ENCODE peak calls at places on chromosomes 6 and 20, in seven cellular contexts. One of them, this sample, is unnamed.

GRCh38 chr20:61929561-61929960 is 136.1 kb downstream of the TAF4 start:
- DNase-seq in AG09309: no peak
- DNase-seq in stimulated activated CD8-positive, alpha-beta memory T cell treated with anti-CD3 and anti-CD28 coated beads, Interleukin-4, amount 100 ng/mL, for 1 hour: no peak
- DNase-seq in stimulated activated CD4-positive, alpha-beta T cell treated with anti-CD3 and anti-CD28 coated beads, Interleukin-4, amount 100 ng/mL, for 1 hour: no peak
- DNase-seq in DMS153: no peak
- DNase-seq in head of caudate nucleus: no peak
- DNase-seq in GM23248: no peak
- DNase-seq in this sample: peak; percentile 3

GRCh38 chr6:43758617-43759050 is 11.4 kb upstream of the VEGFA start:
- DNase-seq in AG09309: no peak
- DNase-seq in stimulated activated CD8-positive, alpha-beta memory T cell treated with anti-CD3 and anti-CD28 coated beads, Interleukin-4, amount 100 ng/mL, for 1 hour: no peak
- DNase-seq in stimulated activated CD4-positive, alpha-beta T cell treated with anti-CD3 and anti-CD28 coated beads, Interleukin-4, amount 100 ng/mL, for 1 hour: peak; percentile 17
- DNase-seq in DMS153: no peak
- DNase-seq in head of caudate nucleus: peak; percentile 27
- DNase-seq in GM23248: no peak
- DNase-seq in this sample: no peak

GRCh38 chr6:97705568-97705967 is 422.6 kb upstream of the MMS22L start:
- DNase-seq in AG09309: no peak
- DNase-seq in stimulated activated CD8-positive, alpha-beta memory T cell treated with anti-CD3 and anti-CD28 coated beads, Interleukin-4, amount 100 ng/mL, for 1 hour: no peak
- DNase-seq in stimulated activated CD4-positive, alpha-beta T cell treated with anti-CD3 and anti-CD28 coated beads, Interleukin-4, amount 100 ng/mL, for 1 hour: no peak
- DNase-seq in DMS153: no peak
- DNase-seq in head of caudate nucleus: no peak
- DNase-seq in GM23248: peak; percentile 42
- DNase-seq in this sample: peak; percentile 19

GRCh38 chr6:16846399-16846778 is 85.1 kb upstream of the ATXN1 start:
- DNase-seq in AG09309: no peak
- DNase-seq in stimulated activated CD8-positive, alpha-beta memory T cell treated with anti-CD3 and anti-CD28 coated beads, Interleukin-4, amount 100 ng/mL, for 1 hour: no peak
- DNase-seq in stimulated activated CD4-positive, alpha-beta T cell treated with anti-CD3 and anti-CD28 coated beads, Interleukin-4, amount 100 ng/mL, for 1 hour: no peak
- DNase-seq in DMS153: no peak
- DNase-seq in head of caudate nucleus: no peak
- DNase-seq in GM23248: no peak
- DNase-seq in this sample: no peak

GRCh38 chr6:37984578-37984977 is 165.1 kb downstream of the ZFAND3 start:
- DNase-seq in AG09309: no peak
- DNase-seq in stimulated activated CD8-positive, alpha-beta memory T cell treated with anti-CD3 and anti-CD28 coated beads, Interleukin-4, amount 100 ng/mL, for 1 hour: no peak
- DNase-seq in stimulated activated CD4-positive, alpha-beta T cell treated with anti-CD3 and anti-CD28 coated beads, Interleukin-4, amount 100 ng/mL, for 1 hour: no peak
- DNase-seq in DMS153: no peak
- DNase-seq in head of caudate nucleus: no peak
- DNase-seq in GM23248: no peak
- DNase-seq in this sample: no peak

GRCh38 chr6:4641461-4641860 is 134.7 kb upstream of the CDYL start:
- DNase-seq in AG09309: no peak
- DNase-seq in stimulated activated CD8-positive, alpha-beta memory T cell treated with anti-CD3 and anti-CD28 coated beads, Interleukin-4, amount 100 ng/mL, for 1 hour: no peak
- DNase-seq in stimulated activated CD4-positive, alpha-beta T cell treated with anti-CD3 and anti-CD28 coated beads, Interleukin-4, amount 100 ng/mL, for 1 hour: no peak
- DNase-seq in DMS153: no peak
- DNase-seq in head of caudate nucleus: no peak
- DNase-seq in GM23248: no peak
- DNase-seq in this sample: no peak

GRCh38 chr6:24183584-24183983 is 57.6 kb downstream of the NRSN1 start:
- DNase-seq in AG09309: no peak
- DNase-seq in stimulated activated CD8-positive, alpha-beta memory T cell treated with anti-CD3 and anti-CD28 coated beads, Interleukin-4, amount 100 ng/mL, for 1 hour: no peak
- DNase-seq in stimulated activated CD4-positive, alpha-beta T cell treated with anti-CD3 and anti-CD28 coated beads, Interleukin-4, amount 100 ng/mL, for 1 hour: no peak
- DNase-seq in DMS153: peak; percentile 57
- DNase-seq in head of caudate nucleus: no peak
- DNase-seq in GM23248: no peak
- DNase-seq in this sample: no peak

GRCh38 chr20:63056236-63057132 is 49.7 kb upstream of the BHLHE23 start:
- DNase-seq in AG09309: no peak
- DNase-seq in stimulated activated CD8-positive, alpha-beta memory T cell treated with anti-CD3 and anti-CD28 coated beads, Interleukin-4, amount 100 ng/mL, for 1 hour: no peak
- DNase-seq in stimulated activated CD4-positive, alpha-beta T cell treated with anti-CD3 and anti-CD28 coated beads, Interleukin-4, amount 100 ng/mL, for 1 hour: peak; percentile 53
- DNase-seq in DMS153: no peak
- DNase-seq in head of caudate nucleus: peak; percentile 51
- DNase-seq in GM23248: peak; percentile 59
- DNase-seq in this sample: peak; percentile 88

GRCh38 chr6:35497571-35498406 is 910 bp upstream of the TEAD3 start:
- DNase-seq in AG09309: peak; percentile 24
- DNase-seq in stimulated activated CD8-positive, alpha-beta memory T cell treated with anti-CD3 and anti-CD28 coated beads, Interleukin-4, amount 100 ng/mL, for 1 hour: no peak
- DNase-seq in stimulated activated CD4-positive, alpha-beta T cell treated with anti-CD3 and anti-CD28 coated beads, Interleukin-4, amount 100 ng/mL, for 1 hour: peak; percentile 55
- DNase-seq in DMS153: no peak
- DNase-seq in head of caudate nucleus: no peak
- DNase-seq in GM23248: peak; percentile 78
- DNase-seq in this sample: peak; percentile 64

GRCh38 chr6:21596379-21597242 is 3.1 kb downstream of the SOX4 start:
- DNase-seq in AG09309: no peak
- DNase-seq in stimulated activated CD8-positive, alpha-beta memory T cell treated with anti-CD3 and anti-CD28 coated beads, Interleukin-4, amount 100 ng/mL, for 1 hour: no peak
- DNase-seq in stimulated activated CD4-positive, alpha-beta T cell treated with anti-CD3 and anti-CD28 coated beads, Interleukin-4, amount 100 ng/mL, for 1 hour: peak; percentile 6
- DNase-seq in DMS153: peak; percentile 55
- DNase-seq in head of caudate nucleus: peak; percentile 42
- DNase-seq in GM23248: peak; percentile 82
- DNase-seq in this sample: peak; percentile 67

GRCh38 chr6:96794980-96795379 is 42.3 kb downstream of the GPR63 start:
- DNase-seq in AG09309: no peak
- DNase-seq in stimulated activated CD8-positive, alpha-beta memory T cell treated with anti-CD3 and anti-CD28 coated beads, Interleukin-4, amount 100 ng/mL, for 1 hour: no peak
- DNase-seq in stimulated activated CD4-positive, alpha-beta T cell treated with anti-CD3 and anti-CD28 coated beads, Interleukin-4, amount 100 ng/mL, for 1 hour: no peak
- DNase-seq in DMS153: no peak
- DNase-seq in head of caudate nucleus: no peak
- DNase-seq in GM23248: peak; percentile 19
- DNase-seq in this sample: no peak

GRCh38 chr20:24949756-24950127 is 673 bp downstream of the CST7 start:
- DNase-seq in AG09309: no peak
- DNase-seq in stimulated activated CD8-positive, alpha-beta memory T cell treated with anti-CD3 and anti-CD28 coated beads, Interleukin-4, amount 100 ng/mL, for 1 hour: no peak
- DNase-seq in stimulated activated CD4-positive, alpha-beta T cell treated with anti-CD3 and anti-CD28 coated beads, Interleukin-4, amount 100 ng/mL, for 1 hour: no peak
- DNase-seq in DMS153: no peak
- DNase-seq in head of caudate nucleus: no peak
- DNase-seq in GM23248: no peak
- DNase-seq in this sample: no peak

GRCh38 chr20:373171-373890 is 7.2 kb upstream of the TRIB3 start:
- DNase-seq in AG09309: no peak
- DNase-seq in stimulated activated CD8-positive, alpha-beta memory T cell treated with anti-CD3 and anti-CD28 coated beads, Interleukin-4, amount 100 ng/mL, for 1 hour: no peak
- DNase-seq in stimulated activated CD4-positive, alpha-beta T cell treated with anti-CD3 and anti-CD28 coated beads, Interleukin-4, amount 100 ng/mL, for 1 hour: no peak
- DNase-seq in DMS153: no peak
- DNase-seq in head of caudate nucleus: no peak
- DNase-seq in GM23248: peak; percentile 83
- DNase-seq in this sample: peak; percentile 46

GRCh38 chr20:36587388-36588136 is 14.2 kb downstream of the TGIF2 start:
- DNase-seq in AG09309: no peak
- DNase-seq in stimulated activated CD8-positive, alpha-beta memory T cell treated with anti-CD3 and anti-CD28 coated beads, Interleukin-4, amount 100 ng/mL, for 1 hour: no peak
- DNase-seq in stimulated activated CD4-positive, alpha-beta T cell treated with anti-CD3 and anti-CD28 coated beads, Interleukin-4, amount 100 ng/mL, for 1 hour: no peak
- DNase-seq in DMS153: no peak
- DNase-seq in head of caudate nucleus: no peak
- DNase-seq in GM23248: no peak
- DNase-seq in this sample: no peak

GRCh38 chr20:13898012-13898612 is 92.3 kb downstream of the SEL1L2 start:
- DNase-seq in AG09309: no peak
- DNase-seq in stimulated activated CD8-positive, alpha-beta memory T cell treated with anti-CD3 and anti-CD28 coated beads, Interleukin-4, amount 100 ng/mL, for 1 hour: no peak
- DNase-seq in stimulated activated CD4-positive, alpha-beta T cell treated with anti-CD3 and anti-CD28 coated beads, Interleukin-4, amount 100 ng/mL, for 1 hour: no peak
- DNase-seq in DMS153: no peak
- DNase-seq in head of caudate nucleus: no peak
- DNase-seq in GM23248: peak; percentile 28
- DNase-seq in this sample: no peak

GRCh38 chr20:1764136-1765033 is 106.8 kb upstream of the SIRPG start:
- DNase-seq in AG09309: peak; percentile 47
- DNase-seq in stimulated activated CD8-positive, alpha-beta memory T cell treated with anti-CD3 and anti-CD28 coated beads, Interleukin-4, amount 100 ng/mL, for 1 hour: peak; percentile 21
- DNase-seq in stimulated activated CD4-positive, alpha-beta T cell treated with anti-CD3 and anti-CD28 coated beads, Interleukin-4, amount 100 ng/mL, for 1 hour: peak; percentile 61
- DNase-seq in DMS153: peak; percentile 43
- DNase-seq in head of caudate nucleus: peak; percentile 83
- DNase-seq in GM23248: peak; percentile 88
- DNase-seq in this sample: peak; percentile 83

GRCh38 chr6:151847064-151847463 is 39.6 kb downstream of the ESR1 start:
- DNase-seq in AG09309: no peak
- DNase-seq in stimulated activated CD8-positive, alpha-beta memory T cell treated with anti-CD3 and anti-CD28 coated beads, Interleukin-4, amount 100 ng/mL, for 1 hour: no peak
- DNase-seq in stimulated activated CD4-positive, alpha-beta T cell treated with anti-CD3 and anti-CD28 coated beads, Interleukin-4, amount 100 ng/mL, for 1 hour: no peak
- DNase-seq in DMS153: no peak
- DNase-seq in head of caudate nucleus: no peak
- DNase-seq in GM23248: peak; percentile 63
- DNase-seq in this sample: no peak

GRCh38 chr6:277746-278145 is 14.5 kb upstream of the DUSP22 start:
- DNase-seq in AG09309: no peak
- DNase-seq in stimulated activated CD8-positive, alpha-beta memory T cell treated with anti-CD3 and anti-CD28 coated beads, Interleukin-4, amount 100 ng/mL, for 1 hour: no peak
- DNase-seq in stimulated activated CD4-positive, alpha-beta T cell treated with anti-CD3 and anti-CD28 coated beads, Interleukin-4, amount 100 ng/mL, for 1 hour: no peak
- DNase-seq in DMS153: no peak
- DNase-seq in head of caudate nucleus: no peak
- DNase-seq in GM23248: no peak
- DNase-seq in this sample: no peak

GRCh38 chr6:116017546-116018276 is 43.0 kb downstream of the FRK start:
- DNase-seq in AG09309: no peak
- DNase-seq in stimulated activated CD8-positive, alpha-beta memory T cell treated with anti-CD3 and anti-CD28 coated beads, Interleukin-4, amount 100 ng/mL, for 1 hour: no peak
- DNase-seq in stimulated activated CD4-positive, alpha-beta T cell treated with anti-CD3 and anti-CD28 coated beads, Interleukin-4, amount 100 ng/mL, for 1 hour: no peak
- DNase-seq in DMS153: no peak
- DNase-seq in head of caudate nucleus: no peak
- DNase-seq in GM23248: no peak
- DNase-seq in this sample: no peak

GRCh38 chr6:105675715-105676397 is 273.0 kb upstream of the PREP start:
- DNase-seq in AG09309: peak; percentile 89
- DNase-seq in stimulated activated CD8-positive, alpha-beta memory T cell treated with anti-CD3 and anti-CD28 coated beads, Interleukin-4, amount 100 ng/mL, for 1 hour: no peak
- DNase-seq in stimulated activated CD4-positive, alpha-beta T cell treated with anti-CD3 and anti-CD28 coated beads, Interleukin-4, amount 100 ng/mL, for 1 hour: no peak
- DNase-seq in DMS153: peak; percentile 91
- DNase-seq in head of caudate nucleus: no peak
- DNase-seq in GM23248: peak; percentile 95
- DNase-seq in this sample: no peak

GRCh38 chr20:2086177-2086979 is 15.2 kb upstream of the STK35 start:
- DNase-seq in AG09309: no peak
- DNase-seq in stimulated activated CD8-positive, alpha-beta memory T cell treated with anti-CD3 and anti-CD28 coated beads, Interleukin-4, amount 100 ng/mL, for 1 hour: no peak
- DNase-seq in stimulated activated CD4-positive, alpha-beta T cell treated with anti-CD3 and anti-CD28 coated beads, Interleukin-4, amount 100 ng/mL, for 1 hour: no peak
- DNase-seq in DMS153: no peak
- DNase-seq in head of caudate nucleus: no peak
- DNase-seq in GM23248: peak; percentile 62
- DNase-seq in this sample: no peak

This sample was measured in glutamatergic neuron.